ENCODE peak calls at places on chromosomes 11 and 22, in four cellular contexts. O is NB4, E is ovary, X is right lobe of liver. Y is an unnamed sample.

GRCh38 chr11:119120639-119121007 is 757 bp upstream of the HINFP start:
- DNase-seq in E (no peak), O (peak), X (no peak), Y (peak)

GRCh38 chr11:12441081-12441801 is 63.9 kb downstream of the PARVA start:
- DNase-seq in O (no peak), E (no peak), X (no peak), Y (peak)

GRCh38 chr11:35540526-35540925 is 15.1 kb upstream of the PAMR1 start:
- DNase-seq in O (peak), X (no peak), E (no peak), Y (peak)

GRCh38 chr11:36684840-36685800 is 87.1 kb upstream of the RAG2 start:
- DNase-seq in X (no peak), O (peak), E (no peak), Y (no peak)

GRCh38 chr11:1837171-1838076 is 1.4 kb upstream of the TNNI2 start:
- DNase-seq in E (peak), O (peak), X (peak), Y (peak)

GRCh38 chr11:62398011-62398994 is 20.5 kb upstream of the SCGB1A1 start:
- DNase-seq in X (no peak), O (peak), E (peak), Y (peak)

GRCh38 chr11:84437129-84438123 is 1151.3 kb upstream of the CCDC90B start:
- DNase-seq in X (no peak), O (no peak), E (no peak), Y (no peak)

GRCh38 chr22:30868663-30869385 is 99.8 kb downstream of the MORC2 start:
- DNase-seq in X (peak), E (peak), O (no peak), Y (peak)

GRCh38 chr22:21009638-21010425 is 5.1 kb upstream of the P2RX6 start:
- DNase-seq in O (peak), E (no peak), X (no peak), Y (peak)

GRCh38 chr11:11857769-11858168 is 16.0 kb downstream of the USP47 start:
- DNase-seq in E (no peak), O (no peak), X (no peak), Y (no peak)

GRCh38 chr11:85827768-85828639 is 17.1 kb upstream of the SYTL2 start:
- DNase-seq in X (no peak), E (no peak), O (no peak), Y (peak)

GRCh38 chr11:18733202-18733601 is 7.2 kb upstream of the IGSF22 start:
- DNase-seq in X (no peak), O (no peak), E (no peak), Y (no peak)

GRCh38 chr11:107157809-107158187 is 139.5 kb upstream of the GUCY1A2 start:
- DNase-seq in E (no peak), X (no peak), O (no peak), Y (no peak)

GRCh38 chr11:46254135-46254491 is 23.3 kb upstream of the CREB3L1 start:
- DNase-seq in E (no peak), O (peak), X (no peak), Y (no peak)
- TF ChIP-seq POLR2A in E (no peak), O (no peak), X (no peak), Y (no peak)

GRCh38 chr22:26589845-26590524 is at the start of gene TPST2:
- DNase-seq in X (peak), E (peak), O (peak), Y (peak)
- TF ChIP-seq POLR2A in X (peak), E (peak), O (peak), Y (peak)

GRCh38 chr11:815675-816432 is 2.9 kb upstream of the PNPLA2 start:
- DNase-seq in O (no peak), E (no peak), X (no peak), Y (no peak)
- TF ChIP-seq POLR2A in O (no peak), E (no peak), X (no peak), Y (no peak)

GRCh38 chr11:534592-535518 is 521 bp downstream of the HRAS start:
- DNase-seq in X (peak), O (peak), E (peak), Y (no peak)

GRCh38 chr11:533049-533585 is 2.3 kb downstream of the HRAS start:
- DNase-seq in E (no peak), X (no peak), O (no peak), Y (no peak)

GRCh38 chr11:533586-534196 is 1.7 kb downstream of the HRAS start:
- DNase-seq in E (no peak), X (no peak), O (no peak), Y (no peak)

GRCh38 chr11:535519-536454 is at the start of gene HRAS:
- DNase-seq in E (peak), O (peak), X (peak), Y (peak)

DNA sequence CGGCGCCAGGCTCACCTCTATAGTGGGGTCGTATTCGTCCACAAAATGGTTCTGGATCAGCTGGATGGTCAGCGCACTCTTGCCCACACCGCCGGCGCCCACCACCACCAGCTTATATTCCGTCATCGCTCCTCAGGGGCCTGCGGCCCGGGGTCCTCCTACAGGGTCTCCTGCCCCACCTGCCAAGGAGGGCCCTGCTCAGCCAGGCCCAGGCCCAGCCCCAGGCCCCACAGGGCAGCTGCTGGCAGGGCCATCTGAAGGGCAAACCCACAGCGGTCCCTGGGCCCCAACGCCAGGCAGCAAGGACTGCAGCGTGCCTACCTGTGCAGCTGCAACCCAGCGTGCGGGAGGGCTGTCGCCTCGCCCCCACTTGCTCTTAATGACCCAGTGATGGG is 1.2 kb downstream of the HRAS start:
- DNase-seq in O (no peak), X (no peak), E (no peak), Y (no peak)
- TF ChIP-seq POLR2A in O (no peak), X (no peak), E (no peak), Y (no peak)

DNA sequence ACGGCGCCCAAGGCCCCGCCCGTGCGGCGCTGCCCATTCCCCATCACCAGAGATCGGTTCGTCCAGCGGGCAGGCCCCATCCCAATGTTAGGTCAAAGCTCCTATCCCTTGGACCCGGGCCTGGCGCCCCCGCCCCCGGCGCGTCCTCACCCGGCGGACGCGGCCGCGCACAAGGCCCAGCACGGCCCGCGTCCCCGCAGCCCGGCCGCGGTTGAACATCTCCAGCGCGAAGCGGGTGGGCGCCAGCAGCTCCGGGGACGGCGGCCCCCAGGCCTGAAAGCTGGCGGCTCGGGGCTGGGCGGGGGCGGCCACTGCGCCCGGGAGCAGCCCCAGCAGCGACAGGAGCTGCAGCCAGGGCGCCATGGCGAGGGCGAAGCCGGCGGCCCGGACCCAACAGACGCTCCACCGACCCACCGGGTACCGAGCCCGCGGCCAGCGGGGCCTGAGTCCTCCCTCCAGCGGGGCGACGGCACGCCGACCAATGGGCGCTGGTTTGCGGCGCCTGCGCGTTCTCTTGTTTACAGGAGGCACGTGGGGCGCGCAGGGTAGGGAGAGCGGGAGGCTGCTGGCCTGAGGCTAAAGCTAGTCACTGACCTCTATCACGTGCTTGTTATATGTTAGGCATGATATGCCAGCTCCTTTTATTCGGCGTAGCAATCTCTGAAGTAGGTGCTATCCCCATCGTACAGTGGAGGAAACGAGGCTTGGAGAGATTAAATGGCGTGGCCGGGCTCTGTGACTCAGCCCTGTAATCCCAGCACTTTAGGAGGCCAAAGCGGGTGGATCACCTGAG is at the start of gene CTSF:
- DNase-seq in X (peak), E (peak), O (peak), Y (peak)
- TF ChIP-seq POLR2A in X (no peak), E (peak), O (no peak), Y (no peak)

GRCh38 chr11:86955674-86956522 is 703 bp upstream of the FZD4 start:
- DNase-seq in E (peak), O (peak), X (peak), Y (peak)

GRCh38 chr11:86954288-86955110 is 696 bp downstream of the FZD4 start:
- DNase-seq in O (peak), E (peak), X (no peak), Y (no peak)

GRCh38 chr11:86952933-86953637 is 2.1 kb downstream of the FZD4 start:
- DNase-seq in X (no peak), E (no peak), O (no peak), Y (peak)

GRCh38 chr11:86952221-86952875 is 2.8 kb downstream of the FZD4 start:
- DNase-seq in O (no peak), X (no peak), E (no peak), Y (no peak)

GRCh38 chr11:86955111-86955673 is at the start of gene FZD4:
- DNase-seq in X (peak), E (peak), O (peak), Y (peak)
- TF ChIP-seq POLR2A in X (peak), E (peak), O (no peak), Y (peak)

GRCh38 chr11:65873280-65874156 is 918 bp upstream of the EFEMP2 start:
- DNase-seq in X (peak), E (peak), O (peak), Y (peak)
- TF ChIP-seq POLR2A in X (peak), E (peak), O (peak), Y (peak)

GRCh38 chr11:59667812-59668187 is 1.0 kb downstream of the PATL1 start:
- DNase-seq in X (no peak), E (no peak), O (no peak), Y (no peak)

GRCh38 chr11:59668188-59668949 is 468 bp downstream of the PATL1 start:
- DNase-seq in E (peak), O (peak), X (peak), Y (peak)

GRCh38 chr11:59669611-59670009 is 773 bp upstream of the PATL1 start:
- DNase-seq in E (peak), O (no peak), X (peak), Y (peak)

GRCh38 chr11:59666969-59667368 is 1.9 kb downstream of the PATL1 start:
- DNase-seq in E (no peak), O (peak), X (no peak), Y (peak)

DNA sequence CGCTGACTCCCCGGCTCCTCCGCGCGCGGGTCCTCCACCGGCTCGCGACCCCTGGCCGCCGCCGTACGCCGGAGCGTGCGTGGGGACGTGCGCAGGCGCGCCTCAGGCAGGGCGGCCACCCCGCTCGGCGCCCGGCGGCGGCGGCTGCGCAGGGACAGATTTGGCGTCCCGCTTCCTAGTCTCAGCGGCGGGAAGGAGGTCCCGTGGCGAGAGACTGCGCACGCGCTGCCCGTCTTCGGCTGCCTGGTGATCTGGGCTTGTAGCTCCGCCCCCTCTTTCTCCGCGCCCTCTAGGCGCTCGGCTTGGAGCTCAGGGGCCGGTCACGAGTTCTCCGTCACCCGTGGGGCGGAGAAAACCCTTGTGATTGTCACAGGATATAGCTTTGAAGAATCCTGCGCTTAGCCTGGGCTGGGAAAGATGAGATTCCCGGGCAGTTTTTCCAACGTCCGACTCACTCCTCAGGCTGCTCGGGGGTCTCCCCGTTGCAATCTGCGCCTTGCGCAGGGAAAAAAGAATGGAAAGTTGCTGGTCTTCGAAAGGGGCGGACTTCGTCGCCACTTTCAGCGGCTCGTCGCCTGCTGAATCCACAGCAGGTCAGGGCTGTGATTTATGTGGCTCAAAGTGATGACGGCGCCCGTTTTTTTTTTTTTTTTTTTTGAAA is at the start of gene PATL1:
- DNase-seq in X (peak), O (peak), E (peak), Y (peak)
- TF ChIP-seq POLR2A in X (peak), O (peak), E (peak), Y (peak)